ENCODE peak calls at places on chromosomes 2 and 18, in seven cellular contexts. I is NCI-H2081; M is foreskin melanocyte; P is PC-9; X is stimulated activated CD4-positive, alpha-beta T cell treated with anti-CD3 and anti-CD28 coated beads, Interleukin-2, amount 100 ng/mL, for 48 hours; H is EL; K is activated gamma-delta T cell treated with anti-CD3 and anti-CD28 coated beads, Interleukin-2, amount 50 U/mL, for 16 hours. B is an unnamed sample.

GRCh38 chr2:467892-468630 is 180.2 kb upstream of the ALKAL2 start:
- DNase-seq in I (no peak), K (no peak), X (no peak), M (no peak), P (peak; percentile 8), H (no peak), B (no peak)

GRCh38 chr18:13026583-13027270 is 35.6 kb downstream of the CEP192 start:
- DNase-seq in P (no peak), I (no peak), M (peak; percentile 77), K (no peak), X (no peak), H (peak; percentile 48), B (no peak)

GRCh38 chr18:13219576-13219975 is 1.0 kb downstream of the LDLRAD4 start:
- DNase-seq in I (no peak), H (no peak), K (no peak), M (no peak), X (no peak), P (no peak), B (no peak)

GRCh38 chr2:181483876-181484275 is 26.7 kb downstream of the ITGA4 start:
- DNase-seq in M (no peak), X (no peak), I (no peak), K (no peak), P (no peak), H (no peak), B (no peak)

GRCh38 chr2:21687589-21687988 is 563.8 kb downstream of the TDRD15 start:
- DNase-seq in I (no peak), M (no peak), H (no peak), K (no peak), X (no peak), P (no peak), B (no peak)

GRCh38 chr2:160651416-160652200 is 158.0 kb upstream of the RBMS1 start:
- DNase-seq in K (no peak), P (no peak), M (peak; percentile 64), H (no peak), I (no peak), X (no peak), B (no peak)

GRCh38 chr18:489244-490023 is 11.1 kb downstream of the COLEC12 start:
- DNase-seq in H (peak; percentile 87), K (no peak), X (no peak), P (peak; percentile 38), M (no peak), I (no peak), B (no peak)

GRCh38 chr2:20624156-20624883 is 26.6 kb downstream of the HS1BP3 start:
- DNase-seq in H (no peak), M (no peak), K (no peak), I (no peak), X (no peak), P (no peak), B (no peak)

GRCh38 chr2:10235099-10235908 is 67.4 kb upstream of the HPCAL1 start:
- DNase-seq in X (no peak), K (no peak), M (no peak), I (no peak), P (no peak), H (no peak), B (no peak)

GRCh38 chr2:178787934-178788333 is 19.3 kb downstream of the TTN start:
- DNase-seq in P (no peak), I (no peak), K (no peak), H (no peak), M (no peak), X (no peak), B (no peak)

GRCh38 chr2:85933753-85934594 is 45.2 kb upstream of the ST3GAL5 start:
- DNase-seq in X (no peak), P (peak; percentile 94), H (peak; percentile 85), I (no peak), K (no peak), M (peak; percentile 20), B (no peak)

GRCh38 chr2:226791056-226791486 is 8.5 kb downstream of the IRS1 start:
- DNase-seq in P (no peak), M (peak; percentile 80), I (peak; percentile 73), X (no peak), H (peak; percentile 58), K (no peak), B (no peak)

GRCh38 chr2:120477831-120478481 is 132.0 kb downstream of the INHBB start:
- DNase-seq in K (no peak), X (no peak), H (no peak), P (no peak), I (no peak), M (no peak), B (no peak)

GRCh38 chr18:35122586-35123224 is 81.5 kb downstream of the MAPRE2 start:
- DNase-seq in P (no peak), I (peak; percentile 65), X (no peak), M (no peak), H (no peak), K (no peak), B (no peak)

GRCh38 chr2:211205358-211205757 is 649.0 kb downstream of the CPS1 start:
- DNase-seq in K (no peak), X (no peak), P (no peak), I (no peak), H (no peak), M (no peak), B (no peak)

GRCh38 chr18:36663312-36663711 is 165.5 kb downstream of the TPGS2 start:
- DNase-seq in I (no peak), H (no peak), K (no peak), X (no peak), P (no peak), M (no peak), B (no peak)

GRCh38 chr18:22428672-22429071 is 11.0 kb upstream of the CTAGE1 start:
- DNase-seq in X (no peak), M (no peak), I (no peak), K (no peak), P (peak; percentile 60), H (peak; percentile 19), B (no peak)

GRCh38 chr2:196927318-196928225 is 1.1 kb upstream of the PGAP1 start:
- DNase-seq in H (peak; percentile 64), I (peak; percentile 52), K (no peak), M (peak; percentile 67), P (peak; percentile 70), X (peak; percentile 45), B (peak; percentile 42)

GRCh38 chr2:67210430-67210829 is 186.7 kb upstream of the ETAA1 start:
- DNase-seq in P (no peak), X (no peak), I (no peak), H (no peak), K (no peak), M (no peak), B (no peak)

GRCh38 chr2:60540054-60540453 is 13.4 kb downstream of the BCL11A start:
- DNase-seq in K (no peak), M (no peak), P (no peak), I (no peak), X (no peak), H (no peak), B (no peak)

GRCh38 chr2:115848192-115848591 is 1405.8 kb downstream of the DPP10 start:
- DNase-seq in H (no peak), M (no peak), K (no peak), X (no peak), I (no peak), P (no peak), B (no peak)

GRCh38 chr2:119248311-119248710 is 24.7 kb downstream of the STEAP3 start:
- DNase-seq in K (no peak), P (no peak), H (peak; percentile 69), I (no peak), X (no peak), M (no peak), B (no peak)

GRCh38 chr2:18208956-18209355 is 330.5 kb downstream of the KCNS3 start:
- DNase-seq in I (no peak), P (no peak), K (no peak), X (no peak), M (no peak), H (no peak), B (no peak)

GRCh38 chr2:237616373-237617304 is 10.7 kb upstream of the LRRFIP1 start:
- DNase-seq in P (peak; percentile 50), I (no peak), H (peak; percentile 70), M (peak; percentile 90), K (no peak), X (no peak), B (no peak)